ENCODE peak calls at places on chromosomes 6 and 20, in seven cellular contexts. Y is NB4, B is bronchial epithelial cell, D is mucosa of gallbladder, S is ACHN, J is activated gamma-delta T cell, C is HTR-8/SVneo. P is an unnamed sample.

GRCh38 chr6:92541457-92542060 is 877.8 kb downstream of the EPHA7 start:
- DNase-seq in Y (no peak), D (no peak), B (peak), J (no peak), C (no peak), S (peak), P (no peak)

GRCh38 chr6:64330694-64331309 is 695.2 kb downstream of the PHF3 start:
- DNase-seq in D (peak), B (peak), J (no peak), Y (peak), C (no peak), S (peak), P (peak)

GRCh38 chr6:43052225-43052841 is 1.3 kb downstream of the CUL7 start:
- DNase-seq in J (no peak), B (no peak), C (no peak), S (no peak), D (no peak), Y (no peak), P (no peak)

GRCh38 chr6:8432614-8433013 is 2.7 kb downstream of the SLC35B3 start:
- DNase-seq in J (no peak), S (no peak), B (no peak), D (no peak), C (no peak), Y (no peak), P (no peak)

GRCh38 chr6:106671651-106672050 is 42.3 kb downstream of the QRSL1 start:
- DNase-seq in B (no peak), S (no peak), D (no peak), C (no peak), Y (no peak), J (no peak), P (no peak)

GRCh38 chr20:57547250-57547649 is 13.7 kb upstream of the PCK1 start:
- DNase-seq in D (peak), B (peak), S (no peak), Y (no peak), C (no peak), J (no peak), P (peak)

GRCh38 chr6:5379647-5380242 is 118.4 kb downstream of the FARS2 start:
- DNase-seq in S (peak), Y (peak), D (no peak), C (peak), J (no peak), B (peak), P (peak)

GRCh38 chr6:122749451-122750050 is 30.0 kb upstream of the FABP7 start:
- DNase-seq in B (no peak), S (no peak), C (no peak), J (no peak), D (no peak), Y (no peak), P (no peak)

GRCh38 chr6:27672113-27672799 is 199.4 kb upstream of the ZNF184 start:
- DNase-seq in S (peak), J (no peak), C (peak), D (no peak), Y (peak), B (peak), P (peak)

GRCh38 chr20:2379511-2380229 is 1.0 kb upstream of the TGM6 start:
- DNase-seq in C (no peak), S (no peak), D (no peak), B (no peak), J (no peak), Y (peak), P (no peak)

GRCh38 chr20:48203252-48203651 is 418.0 kb upstream of the SULF2 start:
- DNase-seq in Y (no peak), J (no peak), S (no peak), D (no peak), B (no peak), C (no peak), P (no peak)

GRCh38 chr6:97282238-97282725 is 734 bp downstream of the MMS22L start:
- DNase-seq in C (peak), J (no peak), S (peak), B (peak), Y (no peak), D (no peak), P (peak)

GRCh38 chr6:29696147-29697129 is 15.5 kb upstream of the ZFP57 start:
- DNase-seq in B (peak), J (no peak), C (peak), Y (peak), S (peak), D (no peak), P (peak)

GRCh38 chr6:13304101-13304500 is 24.2 kb downstream of the TBC1D7 start:
- DNase-seq in Y (no peak), C (no peak), D (no peak), S (no peak), J (no peak), B (peak), P (no peak)

GRCh38 chr6:12280458-12280857 is 9.7 kb upstream of the EDN1 start:
- DNase-seq in J (no peak), Y (no peak), C (no peak), D (no peak), B (no peak), S (no peak), P (peak)

GRCh38 chr6:161575508-161576254 is 301.8 kb upstream of the AGPAT4 start:
- DNase-seq in J (no peak), D (no peak), B (no peak), Y (no peak), S (no peak), C (no peak), P (no peak)